ENCODE peak calls at places on chromosomes 12 and 14, in eight cellular contexts. O, M, X, R, U, D, Q and H are unnamed samples.
A peak's percentile ranks its signal among the peaks of the same experiment; 100 is the strongest.

GRCh38 chr12:26471560-26471959 is 276.2 kb downstream of the SSPN start:
- DNase-seq in O (no peak), M (no peak), X (no peak), R (no peak), U (no peak), D (no peak), Q (no peak), H (no peak)

GRCh38 chr12:118448341-118448740 is 72.0 kb downstream of the SUDS3 start:
- DNase-seq in O (no peak), M (peak; percentile 17), X (no peak), R (no peak), U (no peak), D (no peak), Q (no peak), H (no peak)

GRCh38 chr14:97757491-97757890 is 960.3 kb downstream of the VRK1 start:
- DNase-seq in O (no peak), M (no peak), X (peak; percentile 33), R (no peak), U (no peak), D (peak; percentile 31), Q (no peak), H (no peak)

GRCh38 chr14:91059576-91060471 is 617 bp downstream of the RPS6KA5 start:
- DNase-seq in O (peak; percentile 61), M (no peak), X (peak; percentile 77), R (peak; percentile 75), U (peak; percentile 80), D (peak; percentile 66), Q (peak; percentile 42), H (peak; percentile 74)

GRCh38 chr14:102781063-102781462 is 3.8 kb downstream of the TRAF3 start:
- DNase-seq in O (no peak), M (no peak), X (no peak), R (no peak), U (no peak), D (no peak), Q (no peak), H (no peak)

GRCh38 chr12:6452245-6452731 is 446 bp downstream of the TAPBPL start:
- DNase-seq in O (peak; percentile 84), M (no peak), X (peak; percentile 15), R (peak; percentile 64), U (peak; percentile 43), D (no peak), Q (peak; percentile 64), H (no peak)

GRCh38 chr14:80678436-80678835 is 263.1 kb downstream of the CEP128 start:
- DNase-seq in O (no peak), M (no peak), X (no peak), R (no peak), U (no peak), D (no peak), Q (no peak), H (no peak)

GRCh38 chr14:68924392-68925158 is 54.5 kb downstream of the ACTN1 start:
- DNase-seq in O (no peak), M (peak; percentile 46), X (peak; percentile 93), R (peak; percentile 82), U (peak; percentile 54), D (peak; percentile 13), Q (no peak), H (peak; percentile 50)

GRCh38 chr14:39342768-39343167 is 89.5 kb downstream of the FBXO33 start:
- DNase-seq in O (no peak), M (no peak), X (no peak), R (no peak), U (no peak), D (no peak), Q (no peak), H (no peak)

GRCh38 chr14:21913759-21914158 is 240.1 kb upstream of the OR4E1 start:
- DNase-seq in O (peak; percentile 74), M (no peak), X (peak; percentile 84), R (peak; percentile 54), U (peak; percentile 78), D (peak; percentile 97), Q (no peak), H (peak; percentile 68)

GRCh38 chr12:1138691-1139090 is 147.7 kb downstream of the ERC1 start:
- DNase-seq in O (no peak), M (no peak), X (no peak), R (no peak), U (no peak), D (no peak), Q (no peak), H (no peak)

GRCh38 chr12:128976120-128976519 is 122.8 kb downstream of the GLT1D1 start:
- DNase-seq in O (peak; percentile 40), M (no peak), X (peak; percentile 59), R (no peak), U (no peak), D (peak; percentile 79), Q (no peak), H (no peak)

GRCh38 chr14:34536951-34537676 is 2.4 kb downstream of the EAPP start:
- DNase-seq in O (no peak), M (no peak), X (no peak), R (peak; percentile 3), U (no peak), D (no peak), Q (no peak), H (no peak)

DNA sequence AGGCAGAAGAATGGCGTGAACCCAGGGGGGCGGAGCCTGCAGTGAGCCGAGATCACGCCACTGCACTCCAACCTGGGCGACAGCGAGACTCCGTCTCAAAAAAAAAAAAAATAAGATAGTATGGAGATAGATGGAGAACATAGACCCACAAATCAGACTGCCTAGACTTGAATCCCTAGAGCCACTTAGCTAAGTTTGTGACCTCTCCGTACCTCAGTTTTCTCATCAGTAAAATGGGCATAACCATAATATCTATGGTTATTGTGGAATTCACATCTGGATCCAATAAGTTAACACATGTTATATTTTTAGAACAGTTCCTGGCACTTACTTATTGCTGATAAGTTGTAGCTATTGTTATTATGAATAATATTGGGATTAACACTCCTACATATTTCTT is 7.2 kb downstream of the PROX2 start:
- DNase-seq in O (no peak), M (no peak), X (no peak), R (no peak), U (no peak), D (no peak), Q (no peak), H (no peak)
- H3K4me3 ChIP-seq in O (no peak overlapping the region), M (no peak overlapping the region), X (no peak overlapping the region), R (no peak overlapping the region), U (no peak overlapping the region), D (no peak overlapping the region), Q (no peak overlapping the region), H (no peak overlapping the region)

DNA sequence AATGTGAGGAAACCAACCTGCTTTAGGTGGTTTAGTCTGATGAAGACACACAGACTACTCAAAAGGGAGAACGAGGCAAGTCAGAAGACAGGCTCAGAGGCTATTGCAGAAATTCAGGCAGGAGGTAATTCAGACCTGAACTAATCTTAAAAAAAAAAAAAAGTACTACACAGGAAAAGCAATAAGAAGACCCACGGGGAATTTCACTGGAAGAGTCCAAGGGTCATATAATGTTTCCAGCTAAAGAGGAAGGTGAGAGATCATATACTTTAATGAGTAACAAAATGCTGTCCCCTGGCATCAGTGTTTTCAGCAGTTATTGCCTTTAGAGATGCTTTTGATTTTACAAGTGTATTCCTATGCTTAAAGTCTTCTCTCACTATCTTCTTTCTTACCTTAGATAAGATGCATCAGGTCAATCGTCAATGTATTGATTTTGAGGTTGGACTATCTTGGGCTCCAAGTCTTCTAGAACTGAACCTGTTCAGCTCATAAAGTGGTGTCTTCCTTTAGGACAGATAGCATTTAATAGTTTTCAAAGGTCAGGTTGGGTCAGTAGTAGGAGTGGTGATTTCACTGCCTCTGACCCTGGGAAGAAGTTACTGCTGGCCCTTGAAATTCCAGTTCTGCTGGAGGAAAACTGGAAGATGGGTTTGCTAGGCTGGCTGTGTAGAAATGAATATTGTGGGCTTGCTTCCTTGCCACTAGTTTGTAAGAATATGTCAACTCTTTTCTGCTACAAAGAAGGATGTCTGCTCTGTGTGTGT is 60.0 kb downstream of the FAR2 start:
- DNase-seq in O (peak; percentile 55), M (no peak), X (no peak), R (no peak), U (peak; percentile 28), D (no peak), Q (no peak), H (no peak)
- H3K4me1 ChIP-seq in O (peaks cover 7% of the 10 kb centered on the region), M (peaks cover 27% of the 10 kb centered on the region), X (no peaks in the 10 kb centered on the region), R (no peaks in the 10 kb centered on the region), U (peaks cover 25% of the 10 kb centered on the region), D (peaks cover 9% of the 10 kb centered on the region), Q (no peaks in the 10 kb centered on the region), H (no peaks in the 10 kb centered on the region)

GRCh38 chr14:77457522-77458248 is at the start of the genes AHSA1 and VIPAS39:
- DNase-seq in O (peak; percentile 96), M (peak; percentile 94), X (peak; percentile 97), R (peak; percentile 95), U (peak; percentile 95), D (peak; percentile 100), Q (peak; percentile 95), H (peak; percentile 99)

GRCh38 chr14:77455966-77456640 is 1.3 kb downstream of the VIPAS39 start:
- DNase-seq in O (no peak), M (no peak), X (no peak), R (no peak), U (no peak), D (no peak), Q (no peak), H (no peak)

GRCh38 chr14:77459072-77459723 is 1.3 kb downstream of the AHSA1 start:
- DNase-seq in O (peak; percentile 85), M (no peak), X (peak; percentile 73), R (no peak), U (peak; percentile 66), D (peak; percentile 91), Q (peak; percentile 48), H (peak; percentile 87)

GRCh38 chr14:77458249-77458950 is 507 bp downstream of the AHSA1 start:
- DNase-seq in O (peak; percentile 54), M (no peak), X (peak; percentile 52), R (no peak), U (peak; percentile 42), D (peak; percentile 65), Q (no peak), H (peak; percentile 28)

DNA sequence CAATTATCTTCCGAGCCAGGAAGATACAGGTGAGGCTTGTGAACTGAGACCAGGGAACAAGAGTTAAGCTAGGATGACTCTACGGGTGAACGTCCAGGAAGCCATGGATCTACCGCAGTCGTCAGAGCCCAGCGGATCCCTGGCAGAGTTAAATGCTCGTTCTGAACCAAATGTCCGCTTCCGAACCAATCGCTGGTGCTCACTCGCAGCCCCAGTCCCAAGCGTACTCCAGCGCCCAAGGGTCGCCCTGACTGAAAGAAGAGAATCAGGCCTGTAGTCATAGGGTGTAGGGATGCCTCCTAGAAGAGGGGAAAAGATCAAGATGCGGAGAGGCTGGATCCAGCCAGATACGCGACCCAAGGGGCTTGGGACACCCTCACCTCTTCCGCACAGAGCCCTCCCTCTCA is 283 bp downstream of the VIPAS39 start:
- DNase-seq in O (no peak), M (no peak), X (peak; percentile 61), R (no peak), U (no peak), D (no peak), Q (no peak), H (no peak)
- H3K36me3 ChIP-seq in O (peaks cover 7% of the 10 kb centered on the region), M (peaks cover 44% of the 10 kb centered on the region), X (peaks cover 12% of the 10 kb centered on the region), R (peaks cover 25% of the 10 kb centered on the region), U (no peaks in the 10 kb centered on the region), D (peaks cover 27% of the 10 kb centered on the region), Q (no peaks in the 10 kb centered on the region), H (peaks cover 28% of the 10 kb centered on the region)

DNA sequence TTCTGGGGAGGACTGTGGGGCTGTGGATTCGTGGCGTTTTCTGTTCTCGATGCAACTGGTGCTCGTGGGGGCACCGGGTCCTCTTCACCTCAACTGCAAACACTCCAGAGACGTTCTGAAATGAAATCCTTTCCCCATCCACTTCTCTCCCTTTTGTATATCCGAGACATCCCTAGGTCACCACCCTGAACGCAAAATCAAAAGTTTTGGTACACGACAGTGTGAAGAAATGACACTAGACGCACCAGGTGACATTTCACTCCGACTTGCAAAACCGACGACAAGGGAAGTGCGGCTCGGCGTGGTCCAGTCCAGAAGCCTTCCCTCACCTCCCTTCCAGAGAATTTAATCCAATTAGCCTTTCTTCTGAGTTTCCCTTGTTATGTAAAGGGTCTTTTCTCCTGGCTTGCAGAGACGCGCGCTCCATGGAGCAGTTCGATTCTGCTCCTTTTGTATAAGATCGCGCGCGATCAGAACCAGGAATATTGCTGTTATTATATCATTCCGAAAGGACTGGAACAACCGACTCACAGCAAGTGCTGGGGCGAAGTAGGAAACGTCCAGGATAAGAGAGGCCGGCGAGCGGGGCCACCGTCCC is 2.5 kb downstream of the RFX4 start:
- DNase-seq in O (no peak), M (no peak), X (no peak), R (no peak), U (no peak), D (peak; percentile 68), Q (no peak), H (peak; percentile 42)
- H3K4me3 ChIP-seq in O (no peak overlapping the region), M (peak overlapping the region; percentile 51), X (peak overlapping the region; percentile 29), R (no peak overlapping the region), U (no peak overlapping the region), D (peak overlapping the region; percentile 74), Q (no peak overlapping the region), H (no peak overlapping the region)